ENCODE peak calls at places on chromosomes 16 and 17, in four cellular contexts. U, Z, M and Y are unnamed samples.
A peak's percentile ranks its signal among the peaks of the same experiment; 100 is the strongest.

GRCh38 chr17:48439473-48439872 is 9.5 kb upstream of the SKAP1 start:
- DNase-seq in U (no peak), Z (no peak), M (no peak), Y (no peak)

GRCh38 chr16:9499921-9500593 is 408.6 kb downstream of the HAPSTR1 start:
- DNase-seq in U (peak; percentile 42), Z (peak; percentile 52), M (no peak), Y (peak; percentile 41)

GRCh38 chr16:1561836-1562235 is 28.4 kb downstream of the TMEM204 start:
- DNase-seq in U (no peak), Z (no peak), M (no peak), Y (no peak)

GRCh38 chr16:81707411-81708321 is 71.4 kb upstream of the PLCG2 start:
- DNase-seq in U (no peak), Z (no peak), M (peak; percentile 73), Y (no peak)

GRCh38 chr17:80836658-80836965 is 155.0 kb upstream of the CHMP6 start:
- DNase-seq in U (no peak), Z (no peak), M (no peak), Y (no peak)

GRCh38 chr16:58832496-58832895 is 98.4 kb upstream of the GOT2 start:
- DNase-seq in U (no peak), Z (no peak), M (no peak), Y (no peak)

GRCh38 chr17:61251939-61252865 is 147.4 kb upstream of the TBX2 start:
- DNase-seq in U (no peak), Z (no peak), M (peak; percentile 99), Y (no peak)

GRCh38 chr17:78179372-78179771 is 7.5 kb downstream of the TK1 start:
- DNase-seq in U (no peak), Z (no peak), M (peak; percentile 74), Y (no peak)

GRCh38 chr16:21283521-21284289 is 5.6 kb upstream of the CRYM start:
- DNase-seq in U (peak; percentile 73), Z (peak; percentile 86), M (peak; percentile 25), Y (peak; percentile 72)

DNA sequence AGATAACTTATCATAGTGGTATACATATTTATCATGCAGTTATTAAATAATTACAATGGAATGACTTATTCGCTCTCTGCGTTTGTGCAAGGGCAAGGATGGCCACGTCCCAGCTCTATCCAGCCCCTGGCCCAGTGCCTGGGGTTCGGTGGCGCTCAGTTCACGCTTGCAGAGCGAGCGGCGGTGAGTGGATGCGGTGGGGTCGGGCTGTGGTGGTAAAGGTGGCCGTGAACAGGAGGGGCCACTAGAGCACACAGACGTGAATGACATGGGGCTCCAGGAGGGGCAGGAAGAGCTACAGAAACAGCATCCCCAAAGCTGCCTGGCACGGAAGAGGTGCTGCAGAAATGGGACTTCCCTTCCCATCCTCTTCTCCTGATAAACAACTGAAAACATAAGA is 28.4 kb downstream of the IRF8 start:
- DNase-seq in U (no peak), Z (no peak), M (no peak), Y (no peak)
- H2BK120ac ChIP-seq in U (no peak overlapping the region), Z (no peak overlapping the region), M (no peak overlapping the region), Y (no peak overlapping the region)

GRCh38 chr17:47265983-47266541 is 12.4 kb downstream of the ITGB3 start:
- DNase-seq in U (no peak), Z (no peak), M (peak; percentile 71), Y (no peak)

GRCh38 chr17:47267354-47267828 is 13.8 kb downstream of the ITGB3 start:
- DNase-seq in U (peak; percentile 34), Z (no peak), M (peak; percentile 94), Y (no peak)

GRCh38 chr17:47262586-47262985 is 9.0 kb downstream of the ITGB3 start:
- DNase-seq in U (no peak), Z (no peak), M (no peak), Y (no peak)

GRCh38 chr17:47266782-47267181 is 13.2 kb downstream of the ITGB3 start:
- DNase-seq in U (no peak), Z (no peak), M (peak; percentile 51), Y (no peak)

DNA sequence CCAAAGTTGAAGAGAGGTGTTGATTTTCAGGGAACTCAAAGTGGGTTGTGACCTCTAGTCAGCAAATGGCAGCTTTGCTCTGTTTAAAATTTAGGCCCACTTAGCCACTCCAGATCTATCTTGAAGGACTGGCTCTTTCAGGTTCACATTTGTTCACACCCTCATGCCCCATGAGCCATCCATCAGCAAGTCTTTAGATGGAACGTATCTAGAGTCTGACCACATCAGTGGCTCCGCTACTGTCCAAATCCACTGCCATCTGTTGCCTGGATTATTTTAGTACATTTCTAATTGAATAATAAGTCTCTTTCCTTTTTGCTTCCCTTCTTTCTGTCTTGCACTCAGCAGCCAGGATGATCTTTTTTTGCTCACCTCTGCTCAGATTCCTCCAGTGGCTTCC is 10.5 kb downstream of the ITGB3 start:
- DNase-seq in U (no peak), Z (no peak), M (no peak), Y (no peak)
- H3K18ac ChIP-seq in U (no peak overlapping the region), Z (no peak overlapping the region), M (no peak overlapping the region), Y (no peak overlapping the region)

GRCh38 chr17:73365934-73366623 is 54.3 kb upstream of the CDC42EP4 start:
- DNase-seq in U (no peak), Z (no peak), M (no peak), Y (no peak)

GRCh38 chr17:73365203-73365933 is 53.6 kb upstream of the CDC42EP4 start:
- DNase-seq in U (no peak), Z (no peak), M (no peak), Y (no peak)

GRCh38 chr17:73362697-73363096 is 50.9 kb upstream of the CDC42EP4 start:
- DNase-seq in U (peak; percentile 60), Z (peak; percentile 90), M (no peak), Y (no peak)

GRCh38 chr17:73360961-73361761 is 49.4 kb upstream of the CDC42EP4 start:
- DNase-seq in U (peak; percentile 74), Z (peak; percentile 86), M (no peak), Y (peak; percentile 62)

GRCh38 chr17:73363788-73364522 is 52.2 kb upstream of the CDC42EP4 start:
- DNase-seq in U (peak; percentile 72), Z (peak; percentile 93), M (no peak), Y (no peak)
- H2BK120ac ChIP-seq in U (no peak overlapping the region), Z (no peak overlapping the region), M (no peak overlapping the region), Y (no peak overlapping the region)

GRCh38 chr17:41522301-41523224 is 3.9 kb upstream of the KRT15 start:
- DNase-seq in U (no peak), Z (no peak), M (no peak), Y (no peak)

GRCh38 chr17:41524261-41524660 is 3.8 kb downstream of the KRT19 start:
- DNase-seq in U (no peak), Z (no peak), M (no peak), Y (no peak)

GRCh38 chr17:41523225-41523593 is 4.5 kb upstream of the KRT15 start:
- DNase-seq in U (no peak), Z (no peak), M (no peak), Y (no peak)

GRCh38 chr17:41521574-41522261 is 3.0 kb upstream of the KRT15 start:
- DNase-seq in U (peak; percentile 88), Z (peak; percentile 76), M (peak; percentile 91), Y (no peak)

GRCh38 chr17:41523787-41524186 is 4.3 kb downstream of the KRT19 start:
- DNase-seq in U (no peak), Z (no peak), M (no peak), Y (no peak)
- H3K18ac ChIP-seq in U (no peak overlapping the region), Z (no peak overlapping the region), M (peak overlapping the region; percentile 0), Y (no peak overlapping the region)

GRCh38 chr17:28282596-28282995 is 36.4 kb upstream of the TMEM97 start:
- DNase-seq in U (peak; percentile 48), Z (no peak), M (peak; percentile 92), Y (no peak)

GRCh38 chr17:28279411-28279810 is 39.6 kb upstream of the TMEM97 start:
- DNase-seq in U (no peak), Z (no peak), M (peak; percentile 26), Y (no peak)

GRCh38 chr17:28285965-28286364 is 33.0 kb upstream of the TMEM97 start:
- DNase-seq in U (no peak), Z (no peak), M (no peak), Y (no peak)

GRCh38 chr17:28276011-28276410 is 43.0 kb upstream of the TMEM97 start:
- DNase-seq in U (no peak), Z (no peak), M (no peak), Y (no peak)

GRCh38 chr17:28280826-28281225 is 38.2 kb upstream of the TMEM97 start:
- DNase-seq in U (no peak), Z (no peak), M (no peak), Y (no peak)
- H2BK120ac ChIP-seq in U (no peak overlapping the region), Z (no peak overlapping the region), M (peak overlapping the region; percentile 64), Y (no peak overlapping the region)

DNA sequence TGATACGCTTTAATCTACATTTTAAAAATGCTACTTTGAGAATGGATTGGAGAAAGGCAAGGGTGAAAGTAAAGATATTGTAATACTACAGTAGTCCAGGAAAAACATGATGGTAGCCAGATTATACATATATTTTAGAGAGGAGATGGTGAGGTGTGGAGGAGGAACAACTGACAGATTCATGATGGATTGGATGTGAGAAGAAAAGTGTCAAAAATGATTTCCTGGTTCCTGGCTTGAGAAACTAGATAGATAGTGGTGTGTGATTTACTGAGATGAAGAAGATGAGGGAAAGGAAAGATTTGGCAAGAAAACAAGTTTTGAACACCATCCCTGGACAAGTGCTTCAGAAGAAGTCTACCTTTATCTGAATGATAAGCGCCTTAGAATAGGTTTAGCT is 80.5 kb downstream of the CHD9 start:
- DNase-seq in U (no peak), Z (no peak), M (no peak), Y (no peak)
- H3K18ac ChIP-seq in U (no peak overlapping the region), Z (no peak overlapping the region), M (no peak overlapping the region), Y (no peak overlapping the region)

GRCh38 chr17:74457146-74457819 is 9.2 kb upstream of the CD300A start:
- DNase-seq in U (peak; percentile 62), Z (peak; percentile 83), M (peak; percentile 30), Y (peak; percentile 74)
- H2BK120ac ChIP-seq in U (no peak overlapping the region), Z (no peak overlapping the region), M (no peak overlapping the region), Y (peak overlapping the region; percentile 93)

GRCh38 chr16:85602402-85602801 is 10.7 kb upstream of the GSE1 start:
- DNase-seq in U (no peak), Z (no peak), M (no peak), Y (no peak)
- H3K18ac ChIP-seq in U (peak overlapping the region; percentile 5), Z (no peak overlapping the region), M (no peak overlapping the region), Y (peak overlapping the region; percentile 44)

DNA sequence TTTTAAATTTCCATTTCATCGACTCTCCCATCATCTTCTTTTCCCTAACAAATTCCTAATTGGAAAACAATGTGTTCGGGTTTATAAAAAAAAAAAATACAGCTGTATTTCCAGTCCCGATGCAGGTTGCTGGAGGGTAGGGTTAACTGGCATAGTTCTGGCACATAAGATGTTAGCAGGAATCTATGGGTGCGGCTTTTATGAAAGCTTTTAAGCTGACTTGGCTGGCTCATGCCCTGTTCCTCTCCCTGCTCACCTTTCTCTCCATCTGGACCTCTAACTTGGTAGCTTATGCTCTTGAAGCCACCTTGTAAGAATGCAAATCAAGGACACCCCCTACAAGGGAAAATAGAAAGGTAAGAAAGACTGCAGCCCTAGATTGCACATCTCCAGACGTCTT is 33.2 kb upstream of the KCNJ2 start:
- DNase-seq in U (no peak), Z (no peak), M (no peak), Y (no peak)
- H2BK120ac ChIP-seq in U (no peak overlapping the region), Z (no peak overlapping the region), M (no peak overlapping the region), Y (no peak overlapping the region)